ENCODE peak calls at places on chromosomes 5 and 9, in seven cellular contexts. One of them, this sample, is unnamed.

GRCh38 chr9:106929471-106930198 is 66.7 kb downstream of the ZNF462 start:
- DNase-seq in Right ventricle myocardium superior: peak
- DNase-seq in amniotic stem cell: no peak
- DNase-seq in mesenchymal stem cell: no peak
- DNase-seq in NCI-H2171: no peak
- DNase-seq in cardiac fibroblast: peak
- DNase-seq in CD4-positive, alpha-beta T cell: no peak
- DNase-seq in this sample: no peak

GRCh38 chr9:110287289-110287680 is 31.0 kb upstream of the TXN start:
- DNase-seq in NCI-H2171: no peak
- DNase-seq in amniotic stem cell: no peak
- DNase-seq in Right ventricle myocardium superior: no peak
- DNase-seq in mesenchymal stem cell: no peak
- DNase-seq in cardiac fibroblast: no peak
- DNase-seq in CD4-positive, alpha-beta T cell: no peak
- DNase-seq in this sample: no peak

GRCh38 chr9:38761999-38762398 is 42.1 kb upstream of the FAM240B start:
- DNase-seq in amniotic stem cell: no peak
- DNase-seq in mesenchymal stem cell: no peak
- DNase-seq in Right ventricle myocardium superior: no peak
- DNase-seq in CD4-positive, alpha-beta T cell: no peak
- DNase-seq in cardiac fibroblast: no peak
- DNase-seq in NCI-H2171: no peak
- DNase-seq in this sample: no peak

GRCh38 chr5:125530833-125531610 is 784.6 kb upstream of the ZNF608 start:
- DNase-seq in CD4-positive, alpha-beta T cell: no peak
- DNase-seq in mesenchymal stem cell: no peak
- DNase-seq in NCI-H2171: no peak
- DNase-seq in cardiac fibroblast: no peak
- DNase-seq in amniotic stem cell: no peak
- DNase-seq in Right ventricle myocardium superior: no peak
- DNase-seq in this sample: no peak

GRCh38 chr5:179309751-179310320 is 35.4 kb downstream of the ADAMTS2 start:
- DNase-seq in Right ventricle myocardium superior: peak
- DNase-seq in amniotic stem cell: no peak
- DNase-seq in mesenchymal stem cell: no peak
- DNase-seq in cardiac fibroblast: no peak
- DNase-seq in NCI-H2171: no peak
- DNase-seq in CD4-positive, alpha-beta T cell: no peak
- DNase-seq in this sample: no peak

GRCh38 chr5:127409236-127409921 is 108.1 kb upstream of the PRRC1 start:
- DNase-seq in amniotic stem cell: no peak
- DNase-seq in mesenchymal stem cell: no peak
- DNase-seq in NCI-H2171: no peak
- DNase-seq in CD4-positive, alpha-beta T cell: no peak
- DNase-seq in cardiac fibroblast: no peak
- DNase-seq in Right ventricle myocardium superior: peak
- DNase-seq in this sample: no peak

GRCh38 chr9:120889606-120890396 is 12.8 kb upstream of the PHF19 start:
- DNase-seq in NCI-H2171: no peak
- DNase-seq in Right ventricle myocardium superior: no peak
- DNase-seq in amniotic stem cell: no peak
- DNase-seq in mesenchymal stem cell: no peak
- DNase-seq in cardiac fibroblast: no peak
- DNase-seq in CD4-positive, alpha-beta T cell: no peak
- DNase-seq in this sample: no peak

GRCh38 chr5:36826694-36827093 is 49.9 kb upstream of the NIPBL start:
- DNase-seq in cardiac fibroblast: no peak
- DNase-seq in NCI-H2171: no peak
- DNase-seq in Right ventricle myocardium superior: no peak
- DNase-seq in mesenchymal stem cell: no peak
- DNase-seq in amniotic stem cell: no peak
- DNase-seq in CD4-positive, alpha-beta T cell: no peak
- DNase-seq in this sample: no peak

GRCh38 chr9:100455470-100455869 is 17.5 kb upstream of the TMEFF1 start:
- DNase-seq in mesenchymal stem cell: no peak
- DNase-seq in Right ventricle myocardium superior: no peak
- DNase-seq in amniotic stem cell: no peak
- DNase-seq in cardiac fibroblast: peak
- DNase-seq in CD4-positive, alpha-beta T cell: no peak
- DNase-seq in NCI-H2171: no peak
- DNase-seq in this sample: no peak

GRCh38 chr5:167850901-167851300 is 440.5 kb upstream of the WWC1 start:
- DNase-seq in cardiac fibroblast: peak
- DNase-seq in Right ventricle myocardium superior: no peak
- DNase-seq in mesenchymal stem cell: peak
- DNase-seq in NCI-H2171: no peak
- DNase-seq in amniotic stem cell: no peak
- DNase-seq in CD4-positive, alpha-beta T cell: no peak
- DNase-seq in this sample: no peak

GRCh38 chr5:138909734-138910133 is 34.6 kb upstream of the LRRTM2 start:
- DNase-seq in amniotic stem cell: no peak
- DNase-seq in CD4-positive, alpha-beta T cell: no peak
- DNase-seq in Right ventricle myocardium superior: no peak
- DNase-seq in mesenchymal stem cell: no peak
- DNase-seq in NCI-H2171: no peak
- DNase-seq in cardiac fibroblast: no peak
- DNase-seq in this sample: no peak

GRCh38 chr5:143284002-143284401 is 119.5 kb downstream of the NR3C1 start:
- DNase-seq in Right ventricle myocardium superior: no peak
- DNase-seq in cardiac fibroblast: no peak
- DNase-seq in NCI-H2171: no peak
- DNase-seq in CD4-positive, alpha-beta T cell: no peak
- DNase-seq in mesenchymal stem cell: no peak
- DNase-seq in amniotic stem cell: no peak
- DNase-seq in this sample: no peak

GRCh38 chr5:112161392-112161748 is 257.7 kb downstream of the EPB41L4A start:
- DNase-seq in Right ventricle myocardium superior: no peak
- DNase-seq in amniotic stem cell: no peak
- DNase-seq in NCI-H2171: no peak
- DNase-seq in mesenchymal stem cell: no peak
- DNase-seq in CD4-positive, alpha-beta T cell: no peak
- DNase-seq in cardiac fibroblast: no peak
- DNase-seq in this sample: no peak

GRCh38 chr5:5979362-5979760 is 399.0 kb downstream of the MED10 start:
- DNase-seq in CD4-positive, alpha-beta T cell: no peak
- DNase-seq in Right ventricle myocardium superior: no peak
- DNase-seq in cardiac fibroblast: peak
- DNase-seq in amniotic stem cell: no peak
- DNase-seq in mesenchymal stem cell: no peak
- DNase-seq in NCI-H2171: no peak
- DNase-seq in this sample: peak

GRCh38 chr5:152056931-152057330 is 132.3 kb upstream of the GLRA1 start:
- DNase-seq in Right ventricle myocardium superior: no peak
- DNase-seq in mesenchymal stem cell: no peak
- DNase-seq in amniotic stem cell: no peak
- DNase-seq in NCI-H2171: no peak
- DNase-seq in cardiac fibroblast: no peak
- DNase-seq in CD4-positive, alpha-beta T cell: no peak
- DNase-seq in this sample: no peak

GRCh38 chr9:36486933-36487481 is 85.7 kb upstream of the MELK start:
- DNase-seq in cardiac fibroblast: peak
- DNase-seq in amniotic stem cell: no peak
- DNase-seq in Right ventricle myocardium superior: peak
- DNase-seq in NCI-H2171: no peak
- DNase-seq in mesenchymal stem cell: peak
- DNase-seq in CD4-positive, alpha-beta T cell: peak
- DNase-seq in this sample: no peak

GRCh38 chr5:114055318-114055788 is 306.5 kb upstream of the KCNN2 start:
- DNase-seq in mesenchymal stem cell: peak
- DNase-seq in cardiac fibroblast: peak
- DNase-seq in amniotic stem cell: peak
- DNase-seq in CD4-positive, alpha-beta T cell: no peak
- DNase-seq in Right ventricle myocardium superior: peak
- DNase-seq in NCI-H2171: peak
- DNase-seq in this sample: peak

GRCh38 chr5:124157320-124157719 is 589.1 kb downstream of the ZNF608 start:
- DNase-seq in CD4-positive, alpha-beta T cell: no peak
- DNase-seq in cardiac fibroblast: no peak
- DNase-seq in mesenchymal stem cell: peak
- DNase-seq in amniotic stem cell: no peak
- DNase-seq in Right ventricle myocardium superior: no peak
- DNase-seq in NCI-H2171: no peak
- DNase-seq in this sample: no peak

GRCh38 chr9:70602364-70603019 is 188.0 kb upstream of the KLF9 start:
- DNase-seq in mesenchymal stem cell: peak
- DNase-seq in Right ventricle myocardium superior: peak
- DNase-seq in cardiac fibroblast: peak
- DNase-seq in amniotic stem cell: peak
- DNase-seq in NCI-H2171: peak
- DNase-seq in CD4-positive, alpha-beta T cell: peak
- DNase-seq in this sample: peak

GRCh38 chr5:34570721-34571379 is 85.3 kb upstream of the RAI14 start:
- DNase-seq in CD4-positive, alpha-beta T cell: no peak
- DNase-seq in amniotic stem cell: peak
- DNase-seq in NCI-H2171: no peak
- DNase-seq in cardiac fibroblast: peak
- DNase-seq in Right ventricle myocardium superior: no peak
- DNase-seq in mesenchymal stem cell: peak
- DNase-seq in this sample: no peak

GRCh38 chr9:136614967-136615623 is 47.6 kb upstream of the EGFL7 start:
- DNase-seq in Right ventricle myocardium superior: no peak
- DNase-seq in cardiac fibroblast: no peak
- DNase-seq in CD4-positive, alpha-beta T cell: no peak
- DNase-seq in amniotic stem cell: no peak
- DNase-seq in mesenchymal stem cell: no peak
- DNase-seq in NCI-H2171: no peak
- DNase-seq in this sample: no peak

GRCh38 chr9:119318371-119318770 is 50.9 kb downstream of the BRINP1 start:
- DNase-seq in Right ventricle myocardium superior: no peak
- DNase-seq in amniotic stem cell: no peak
- DNase-seq in CD4-positive, alpha-beta T cell: no peak
- DNase-seq in cardiac fibroblast: no peak
- DNase-seq in mesenchymal stem cell: no peak
- DNase-seq in NCI-H2171: no peak
- DNase-seq in this sample: no peak

GRCh38 chr5:140351609-140352334 is 5.4 kb upstream of the HBEGF start:
- DNase-seq in mesenchymal stem cell: peak
- DNase-seq in NCI-H2171: no peak
- DNase-seq in cardiac fibroblast: peak
- DNase-seq in CD4-positive, alpha-beta T cell: peak
- DNase-seq in Right ventricle myocardium superior: no peak
- DNase-seq in amniotic stem cell: peak
- DNase-seq in this sample: no peak

GRCh38 chr5:35041251-35041650 is 6.5 kb downstream of the AGXT2 start:
- DNase-seq in CD4-positive, alpha-beta T cell: no peak
- DNase-seq in Right ventricle myocardium superior: no peak
- DNase-seq in amniotic stem cell: no peak
- DNase-seq in cardiac fibroblast: peak
- DNase-seq in mesenchymal stem cell: no peak
- DNase-seq in NCI-H2171: no peak
- DNase-seq in this sample: no peak